ENCODE peak calls at places on chromosome 18, in four cellular contexts. One of them, this sample, is unnamed.

GRCh38 chr18:11859282-11859797 is 8.1 kb downstream of the CHMP1B start:
- DNase-seq in small intestine: no peak
- DNase-seq in aorta: no peak
- DNase-seq in BJ: no peak
- DNase-seq in this sample: no peak

GRCh38 chr18:45764000-45764686 is 40.2 kb downstream of the SLC14A1 start:
- DNase-seq in small intestine: peak
- DNase-seq in aorta: no peak
- DNase-seq in BJ: no peak
- DNase-seq in this sample: no peak

GRCh38 chr18:50285631-50286321 is 1.7 kb downstream of the CXXC1 start:
- DNase-seq in small intestine: no peak
- DNase-seq in aorta: no peak
- DNase-seq in BJ: no peak
- DNase-seq in this sample: no peak

GRCh38 chr18:9619545-9619944 is 5.2 kb upstream of the PPP4R1 start:
- DNase-seq in small intestine: peak
- DNase-seq in aorta: no peak
- DNase-seq in BJ: peak
- DNase-seq in this sample: peak

GRCh38 chr18:33804258-33804657 is 226.2 kb downstream of the ASXL3 start:
- DNase-seq in small intestine: peak
- DNase-seq in aorta: no peak
- DNase-seq in BJ: no peak
- DNase-seq in this sample: no peak

GRCh38 chr18:2919600-2919999 is 72.8 kb downstream of the EMILIN2 start:
- DNase-seq in small intestine: no peak
- DNase-seq in aorta: no peak
- DNase-seq in BJ: no peak
- DNase-seq in this sample: no peak

GRCh38 chr18:50659091-50660003 is 99.5 kb downstream of the MAPK4 start:
- DNase-seq in small intestine: no peak
- DNase-seq in aorta: peak
- DNase-seq in BJ: no peak
- DNase-seq in this sample: no peak

GRCh38 chr18:24443870-24444269 is 16.6 kb upstream of the HRH4 start:
- DNase-seq in small intestine: no peak
- DNase-seq in aorta: no peak
- DNase-seq in BJ: no peak
- DNase-seq in this sample: no peak

GRCh38 chr18:36511791-36512352 is 214.4 kb downstream of the FHOD3 start:
- DNase-seq in small intestine: peak
- DNase-seq in aorta: no peak
- DNase-seq in BJ: no peak
- DNase-seq in this sample: no peak

GRCh38 chr18:24995056-24995455 is 356.9 kb downstream of the ZNF521 start:
- DNase-seq in small intestine: no peak
- DNase-seq in aorta: no peak
- DNase-seq in BJ: no peak
- DNase-seq in this sample: no peak

GRCh38 chr18:48923746-48924580 is 26.8 kb downstream of the SMAD7 start:
- DNase-seq in small intestine: peak
- DNase-seq in aorta: no peak
- DNase-seq in BJ: no peak
- DNase-seq in this sample: no peak
- H3K4me3 ChIP-seq in small intestine: no peak
- H3K4me3 ChIP-seq in aorta: no peak
- H3K4me3 ChIP-seq in BJ: no peak
- H3K4me3 ChIP-seq in this sample: no peak

GRCh38 chr18:55650363-55650870 is 62.4 kb upstream of the TCF4 start:
- DNase-seq in small intestine: no peak
- DNase-seq in aorta: no peak
- DNase-seq in BJ: no peak
- DNase-seq in this sample: no peak
- H3K4me3 ChIP-seq in small intestine: no peak
- H3K4me3 ChIP-seq in aorta: no peak
- H3K4me3 ChIP-seq in BJ: no peak
- H3K4me3 ChIP-seq in this sample: no peak

DNA sequence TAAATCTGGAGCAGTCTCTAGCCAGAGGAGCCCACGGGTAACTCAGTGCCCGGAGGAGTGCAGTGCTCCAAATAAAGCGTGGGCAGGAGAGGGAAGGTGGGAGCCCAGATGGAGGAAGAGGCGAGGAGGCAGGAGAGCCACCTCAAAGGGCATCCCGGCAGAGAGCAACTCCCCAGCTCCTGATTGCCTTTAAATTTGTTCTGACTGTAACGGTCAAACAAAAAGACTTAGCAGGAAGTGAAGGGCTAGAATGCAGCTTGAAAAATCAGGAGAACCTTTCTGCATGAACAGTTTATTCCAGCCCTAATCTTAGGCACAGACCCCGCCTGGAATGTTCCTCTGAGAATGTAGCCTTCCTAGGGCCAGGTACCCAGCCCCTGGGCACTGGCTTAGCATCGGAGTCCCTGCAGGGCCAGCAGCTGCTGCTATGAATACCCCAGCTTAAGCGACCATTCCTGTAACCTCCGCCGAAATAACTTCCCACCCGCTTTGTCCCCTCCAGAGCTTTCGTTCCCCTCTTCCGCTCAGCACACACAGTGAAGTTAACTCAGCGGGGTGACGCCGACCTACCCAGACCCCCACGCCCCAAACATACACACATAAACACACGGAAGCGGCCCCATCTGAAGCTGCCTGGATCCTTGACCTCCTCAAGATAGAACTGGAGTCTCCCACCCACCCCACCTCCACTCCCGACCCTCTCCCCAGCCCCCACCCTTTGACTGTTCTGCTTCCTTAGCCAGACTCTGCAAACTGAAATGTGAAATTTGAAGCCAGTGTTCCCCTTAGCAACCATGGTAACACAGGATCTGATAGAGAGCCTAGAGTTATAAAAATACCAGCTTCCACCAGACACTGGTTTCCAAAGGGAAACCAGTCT is 123.2 kb downstream of the SMAD7 start:
- DNase-seq in small intestine: no peak
- DNase-seq in aorta: peak
- DNase-seq in BJ: peak
- DNase-seq in this sample: no peak
- H3K4me3 ChIP-seq in small intestine: no peak
- H3K4me3 ChIP-seq in aorta: no peak
- H3K4me3 ChIP-seq in BJ: no peak
- H3K4me3 ChIP-seq in this sample: no peak

DNA sequence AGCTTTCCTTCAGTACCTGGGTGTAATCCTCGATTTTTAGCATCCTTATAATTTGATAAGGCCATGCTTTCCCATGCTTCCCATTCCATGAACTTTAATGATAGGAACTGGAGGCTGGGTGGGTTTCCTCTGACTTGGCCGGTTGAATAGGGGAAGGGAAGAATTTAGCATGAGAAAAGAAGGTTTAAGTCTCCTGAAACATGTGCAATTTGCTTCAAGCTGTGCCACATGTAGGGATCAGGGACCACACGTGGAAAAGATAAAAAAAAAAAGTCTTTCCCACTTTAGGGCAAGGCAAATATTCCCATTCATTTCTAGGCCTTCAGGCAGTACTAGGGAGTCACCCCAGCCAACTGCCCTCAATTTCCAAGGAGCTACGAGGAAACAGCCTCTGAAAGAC is 900.3 kb downstream of the DSC3 start:
- DNase-seq in small intestine: no peak
- DNase-seq in aorta: no peak
- DNase-seq in BJ: no peak
- DNase-seq in this sample: no peak
- H3K4me3 ChIP-seq in small intestine: no peak
- H3K4me3 ChIP-seq in aorta: no peak
- H3K4me3 ChIP-seq in BJ: no peak
- H3K4me3 ChIP-seq in this sample: no peak